ENCODE peak calls at places on chromosomes 13 and 19, in seven cellular contexts. N is HCT116, M is vagina, C is breast epithelium, W is H1, Y is sigmoid colon, A is transverse colon. P is an unnamed sample. For H3K4me1, the result is how much of the 10 kb centered on the place peaks cover.

GRCh38 chr13:19085876-19086275 is 95.7 kb downstream of the TUBA3C start:
- DNase-seq in A (no peak), C (no peak), M (no peak), N (no peak), W (no peak), Y (no peak), P (no peak)

GRCh38 chr13:50282016-50282415 is 266.8 kb downstream of the KCNRG start:
- DNase-seq in A (no peak), C (no peak), Y (no peak), M (no peak), N (no peak), W (no peak), P (no peak)

GRCh38 chr13:26951581-26952177 is 191.1 kb upstream of the GPR12 start:
- DNase-seq in W (no peak), M (no peak), C (no peak), N (no peak), A (peak), Y (no peak), P (no peak)

GRCh38 chr19:35006342-35006998 is 6.3 kb downstream of the GRAMD1A start:
- DNase-seq in C (no peak), N (no peak), A (peak), M (no peak), W (no peak), Y (no peak), P (no peak)

GRCh38 chr13:50376895-50377575 is 361.8 kb downstream of the KCNRG start:
- DNase-seq in W (peak), N (no peak), Y (no peak), M (no peak), A (no peak), C (no peak), P (no peak)

GRCh38 chr19:40416918-40417713 is 3.9 kb upstream of the PRX start:
- DNase-seq in N (no peak), W (no peak), Y (peak), C (no peak), A (peak), M (no peak), P (no peak)

GRCh38 chr19:18322318-18322758 is 538 bp downstream of the LSM4 start:
- DNase-seq in N (no peak), Y (no peak), A (peak), C (no peak), W (no peak), M (no peak), P (no peak)

GRCh38 chr19:6100284-6100915 is 9.9 kb downstream of the RFX2 start:
- DNase-seq in A (no peak), C (no peak), Y (no peak), M (no peak), N (no peak), W (no peak), P (no peak)

GRCh38 chr13:43195551-43195950 is 172.2 kb downstream of the DNAJC15 start:
- DNase-seq in W (no peak), A (no peak), M (no peak), C (no peak), N (no peak), Y (no peak), P (no peak)

GRCh38 chr13:43730642-43731041 is 56.1 kb downstream of the ENOX1 start:
- DNase-seq in A (peak), Y (peak), N (no peak), M (no peak), W (no peak), C (no peak), P (no peak)

GRCh38 chr13:38686635-38687245 is at the start of gene FREM2:
- DNase-seq in W (peak), N (no peak), M (no peak), A (peak), Y (peak), C (no peak), P (no peak)

GRCh38 chr13:40984670-40985366 is 34.3 kb downstream of the ELF1 start:
- DNase-seq in C (no peak), W (no peak), Y (no peak), M (no peak), A (no peak), N (no peak), P (no peak)

GRCh38 chr13:45786293-45786920 is 65.1 kb downstream of the SIAH3 start:
- DNase-seq in W (no peak), Y (no peak), A (no peak), N (no peak), M (peak), C (no peak), P (no peak)

GRCh38 chr19:5128251-5128931 is 159.5 kb downstream of the KDM4B start:
- DNase-seq in N (no peak), W (no peak), C (no peak), A (no peak), M (no peak), Y (peak), P (no peak)

GRCh38 chr13:80524447-80525215 is 183.7 kb upstream of the SPRY2 start:
- DNase-seq in N (peak), W (no peak), A (no peak), C (no peak), Y (no peak), M (no peak), P (no peak)

GRCh38 chr13:26074706-26075105 is 22.9 kb upstream of the SHISA2 start:
- DNase-seq in Y (no peak), A (no peak), C (no peak), M (no peak), W (no peak), N (no peak), P (no peak)

GRCh38 chr13:37701306-37701705 is 102.7 kb upstream of the POSTN start:
- DNase-seq in M (no peak), Y (no peak), A (no peak), N (no peak), C (no peak), W (no peak), P (no peak)

GRCh38 chr19:1085676-1086442 is 9.3 kb downstream of the POLR2E start:
- DNase-seq in C (no peak), A (no peak), Y (no peak), N (no peak), M (no peak), W (no peak), P (no peak)

GRCh38 chr13:50685491-50685890 is 158.0 kb downstream of the DLEU7 start:
- DNase-seq in C (peak), A (peak), W (no peak), M (no peak), Y (peak), N (no peak), P (peak)

GRCh38 chr19:36115453-36116343 is at the start of gene TBCB:
- DNase-seq in C (peak), M (peak), Y (peak), N (no peak), W (no peak), A (peak), P (peak)

GRCh38 chr19:10295305-10295846 is 5.6 kb downstream of the ICAM5 start:
- DNase-seq in W (peak), C (no peak), M (no peak), N (no peak), A (peak), Y (no peak), P (no peak)

GRCh38 chr19:37928527-37929286 is 21.7 kb downstream of the SIPA1L3 start:
- DNase-seq in M (no peak), C (no peak), W (no peak), A (no peak), N (no peak), Y (no peak), P (no peak)

GRCh38 chr19:37929512-37929911 is 22.5 kb downstream of the SIPA1L3 start:
- DNase-seq in M (no peak), N (no peak), Y (no peak), A (no peak), W (no peak), C (no peak), P (no peak)

GRCh38 chr19:37926711-37927110 is 19.7 kb downstream of the SIPA1L3 start:
- DNase-seq in W (no peak), A (no peak), N (no peak), M (no peak), Y (no peak), C (no peak), P (no peak)

GRCh38 chr19:37926255-37926654 is 19.2 kb downstream of the SIPA1L3 start:
- DNase-seq in M (no peak), C (no peak), N (no peak), Y (no peak), W (no peak), A (no peak), P (no peak)

DNA sequence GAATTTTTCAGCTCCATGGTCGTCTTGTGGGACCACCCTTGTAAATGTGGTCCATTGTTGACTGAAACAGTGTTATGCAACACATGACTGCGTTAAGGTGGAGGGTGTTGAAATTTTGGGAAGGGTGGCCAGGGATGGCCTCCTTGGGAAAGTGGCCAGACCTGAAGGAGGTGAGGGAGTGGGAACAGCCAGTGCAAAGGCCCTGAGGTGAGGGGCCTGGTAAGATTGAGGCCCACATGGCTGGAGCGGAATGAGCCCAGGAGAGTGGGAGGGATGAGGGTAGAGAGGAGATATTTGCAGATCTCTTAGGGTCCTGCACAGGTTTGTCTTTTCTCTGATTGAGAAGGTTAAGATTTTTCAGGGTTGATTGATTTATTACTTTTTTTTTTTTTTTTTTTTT is 18.2 kb downstream of the SIPA1L3 start:
- DNase-seq in Y (no peak), C (no peak), W (no peak), N (no peak), M (no peak), A (no peak), P (no peak)
- H3K4me1 ChIP-seq in Y (under half), C (under half), W (under half), N (under half), M (under half), A (under half), P (under half)

GRCh38 chr13:71828117-71828516 is 38.9 kb downstream of the DACH1 start:
- DNase-seq in N (no peak), W (no peak), C (no peak), Y (no peak), M (no peak), A (no peak), P (no peak)
- TF ChIP-seq POLR2AphosphoS5 in N (no peak), W (no peak), C (no peak), Y (no peak), M (no peak), A (no peak), P (no peak)

GRCh38 chr13:101945435-101945834 is 456.4 kb downstream of the FGF14 start:
- DNase-seq in A (no peak), M (no peak), C (no peak), N (no peak), W (no peak), Y (no peak), P (no peak)
- TF ChIP-seq CTCF in A (no peak), M (no peak), C (no peak), N (no peak), W (peak), Y (no peak), P (no peak)

DNA sequence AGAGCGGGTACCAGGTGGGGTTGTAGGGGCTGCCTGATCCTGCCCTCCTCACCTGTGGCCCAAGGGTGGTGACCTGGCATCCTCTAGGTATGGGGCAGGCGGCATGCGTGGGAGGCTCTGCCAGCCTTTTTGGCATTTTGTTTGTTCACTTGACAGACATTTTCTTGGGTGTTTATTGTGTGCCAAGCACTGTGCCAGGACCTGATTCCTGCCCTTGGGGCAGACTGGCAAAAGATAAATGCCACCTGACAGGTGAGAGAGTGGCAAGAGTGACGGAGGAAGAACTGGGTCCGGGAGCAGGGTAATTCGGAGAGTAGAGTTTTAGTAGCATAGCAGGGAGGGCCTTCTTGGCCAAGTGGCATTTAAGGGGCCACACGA is 6.0 kb downstream of the RAB11B start:
- DNase-seq in N (no peak), A (no peak), W (no peak), M (no peak), C (no peak), Y (no peak), P (peak)
- H3K4me1 ChIP-seq in N (under half), A (under half), W (under half), M (half or more), C (under half), Y (half or more), P (half or more)

GRCh38 chr13:54699831-54700230 is 1671.2 kb downstream of the OLFM4 start:
- DNase-seq in N (no peak), M (peak), A (no peak), Y (no peak), W (no peak), C (no peak), P (no peak)

GRCh38 chr13:54709546-54709945 is 1680.9 kb downstream of the OLFM4 start:
- DNase-seq in Y (no peak), A (no peak), C (no peak), M (no peak), W (no peak), N (no peak), P (no peak)

DNA sequence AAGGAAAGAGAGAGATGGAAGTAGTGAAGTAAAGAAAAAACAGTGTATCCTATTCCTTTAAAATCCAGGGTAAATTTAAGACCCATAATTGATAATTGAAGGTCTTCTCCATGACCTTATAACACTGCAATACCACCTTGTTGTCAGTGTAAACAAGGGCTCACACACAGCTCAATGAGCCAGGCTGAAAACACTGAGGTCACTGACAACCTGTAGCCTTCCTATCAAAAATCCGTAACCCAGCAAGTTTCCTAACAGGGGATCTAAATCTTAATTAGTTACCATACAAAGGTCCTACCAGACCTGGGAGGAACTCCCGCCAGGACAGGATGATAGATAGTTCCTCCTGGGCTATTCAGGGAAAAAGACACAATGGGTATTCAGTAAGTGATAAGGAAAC is 1677.1 kb downstream of the OLFM4 start:
- DNase-seq in A (no peak), N (no peak), M (no peak), C (no peak), Y (no peak), W (no peak), P (no peak)
- TF ChIP-seq POLR2AphosphoS5 in A (no peak), N (no peak), M (no peak), C (no peak), Y (no peak), W (no peak), P (no peak)

DNA sequence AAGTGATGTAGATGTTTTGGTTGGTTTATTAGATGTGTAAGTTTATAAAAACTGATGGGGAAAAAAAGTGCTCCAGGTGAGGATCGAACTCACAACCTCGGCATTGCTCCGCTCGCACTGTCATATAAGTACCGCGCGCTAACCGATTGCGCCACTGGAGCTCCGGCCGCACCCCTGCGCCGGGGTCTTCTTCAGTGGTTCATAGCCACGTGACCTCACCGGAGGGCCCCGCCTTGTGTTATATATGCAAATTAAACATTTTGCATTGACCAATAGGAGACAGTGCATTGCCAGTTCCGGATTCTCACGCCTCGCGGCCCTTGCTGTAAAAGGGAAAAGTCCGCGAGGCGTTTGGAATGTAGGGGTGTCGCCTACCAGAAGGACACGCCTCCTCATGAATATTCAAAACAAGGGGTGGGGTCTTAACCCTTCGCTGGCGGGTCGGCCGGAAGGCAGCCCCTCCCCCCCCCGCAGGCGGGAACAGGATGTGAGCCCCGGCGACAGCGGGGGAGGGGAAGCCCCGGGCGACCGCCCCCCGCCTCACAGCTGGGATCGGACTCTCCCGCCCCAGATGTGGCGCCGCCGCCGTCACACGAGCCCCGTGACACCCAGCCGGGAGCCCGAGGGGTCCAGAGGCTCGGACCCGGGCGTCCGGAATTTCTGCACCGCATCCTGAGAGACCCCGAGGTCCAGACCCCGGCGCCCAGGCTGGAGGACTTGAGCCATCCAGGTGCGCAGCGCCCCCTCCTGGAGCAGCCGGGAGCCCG is at the start of gene PLEKHG2:
- DNase-seq in C (peak), W (peak), A (peak), M (peak), Y (peak), N (peak), P (peak)
- TF ChIP-seq CTCF in C (peak), W (peak), A (peak), M (peak), Y (peak), N (no peak), P (peak)

GRCh38 chr19:47608074-47608907 is 643 bp upstream of the BICRA start:
- DNase-seq in W (peak), N (peak), M (peak), C (peak), A (peak), Y (peak), P (peak)

GRCh38 chr19:47610902-47611301 is 2.0 kb downstream of the BICRA start:
- DNase-seq in Y (no peak), N (no peak), A (peak), W (no peak), C (no peak), M (no peak), P (no peak)

GRCh38 chr19:47609885-47610545 is 1.1 kb downstream of the BICRA start:
- DNase-seq in A (peak), N (no peak), W (peak), M (no peak), Y (peak), C (no peak), P (peak)

GRCh38 chr19:47608908-47609879 is at the start of gene BICRA:
- DNase-seq in A (peak), N (no peak), C (peak), Y (peak), M (no peak), W (peak), P (peak)

GRCh38 chr19:47610546-47610894 is 1.6 kb downstream of the BICRA start:
- DNase-seq in C (no peak), A (no peak), Y (no peak), N (no peak), W (no peak), M (no peak), P (no peak)
- H3K4me1 ChIP-seq in C (under half), A (under half), Y (half or more), N (under half), W (under half), M (half or more), P (under half)

P was measured in suprapubic skin.